ENCODE peak calls at places on chromosomes 7 and 10, in seven cellular contexts. Y is neural progenitor cell, T is GM23338, L is left ventricle myocardium inferior, Q is RWPE2, E is RWPE1, M is MM.1S. G is an unnamed sample.

GRCh38 chr7:46494441-46494840 is 573.4 kb upstream of the IGFBP3 start:
- DNase-seq in Y (no peak), T (no peak), L (no peak), Q (no peak), E (no peak), M (no peak), G (no peak)

GRCh38 chr7:155323001-155323638 is 25.4 kb downstream of the INSIG1 start:
- DNase-seq in Y (no peak), T (no peak), L (no peak), Q (no peak), E (no peak), M (no peak), G (no peak)

GRCh38 chr10:266974-267425 is 131.7 kb downstream of the ZMYND11 start:
- DNase-seq in Y (no peak), T (no peak), L (no peak), Q (no peak), E (peak; percentile 38), M (no peak), G (no peak)

GRCh38 chr10:60267802-60268201 is 121.9 kb downstream of the ANK3 start:
- DNase-seq in Y (no peak), T (no peak), L (no peak), Q (no peak), E (no peak), M (no peak), G (no peak)

GRCh38 chr10:61760943-61761824 is 98.5 kb downstream of the CABCOCO1 start:
- DNase-seq in Y (no peak), T (no peak), L (no peak), Q (no peak), E (peak; percentile 42), M (no peak), G (no peak)

GRCh38 chr7:28957064-28957821 is 887 bp downstream of the TRIL start:
- DNase-seq in Y (peak; percentile 69), T (peak; percentile 69), L (peak; percentile 29), Q (peak; percentile 64), E (no peak), M (no peak), G (no peak)

GRCh38 chr7:38681882-38682281 is 50.7 kb upstream of the AMPH start:
- DNase-seq in Y (no peak), T (no peak), L (no peak), Q (no peak), E (no peak), M (no peak), G (no peak)

GRCh38 chr10:103120546-103120945 is 72.5 kb downstream of the NT5C2 start:
- DNase-seq in Y (no peak), T (no peak), L (no peak), Q (no peak), E (no peak), M (no peak), G (no peak)

GRCh38 chr7:106023369-106024322 is 60.6 kb downstream of the CDHR3 start:
- DNase-seq in Y (no peak), T (no peak), L (no peak), Q (no peak), E (no peak), M (no peak), G (no peak)

GRCh38 chr7:106017657-106018056 is 54.6 kb downstream of the CDHR3 start:
- DNase-seq in Y (no peak), T (no peak), L (no peak), Q (no peak), E (no peak), M (no peak), G (no peak)

GRCh38 chr7:106022193-106022821 is 59.2 kb downstream of the CDHR3 start:
- DNase-seq in Y (no peak), T (no peak), L (no peak), Q (no peak), E (no peak), M (peak; percentile 88), G (peak; percentile 97)

GRCh38 chr7:106018566-106019338 is 55.7 kb downstream of the CDHR3 start:
- DNase-seq in Y (no peak), T (no peak), L (no peak), Q (no peak), E (no peak), M (no peak), G (no peak)

DNA sequence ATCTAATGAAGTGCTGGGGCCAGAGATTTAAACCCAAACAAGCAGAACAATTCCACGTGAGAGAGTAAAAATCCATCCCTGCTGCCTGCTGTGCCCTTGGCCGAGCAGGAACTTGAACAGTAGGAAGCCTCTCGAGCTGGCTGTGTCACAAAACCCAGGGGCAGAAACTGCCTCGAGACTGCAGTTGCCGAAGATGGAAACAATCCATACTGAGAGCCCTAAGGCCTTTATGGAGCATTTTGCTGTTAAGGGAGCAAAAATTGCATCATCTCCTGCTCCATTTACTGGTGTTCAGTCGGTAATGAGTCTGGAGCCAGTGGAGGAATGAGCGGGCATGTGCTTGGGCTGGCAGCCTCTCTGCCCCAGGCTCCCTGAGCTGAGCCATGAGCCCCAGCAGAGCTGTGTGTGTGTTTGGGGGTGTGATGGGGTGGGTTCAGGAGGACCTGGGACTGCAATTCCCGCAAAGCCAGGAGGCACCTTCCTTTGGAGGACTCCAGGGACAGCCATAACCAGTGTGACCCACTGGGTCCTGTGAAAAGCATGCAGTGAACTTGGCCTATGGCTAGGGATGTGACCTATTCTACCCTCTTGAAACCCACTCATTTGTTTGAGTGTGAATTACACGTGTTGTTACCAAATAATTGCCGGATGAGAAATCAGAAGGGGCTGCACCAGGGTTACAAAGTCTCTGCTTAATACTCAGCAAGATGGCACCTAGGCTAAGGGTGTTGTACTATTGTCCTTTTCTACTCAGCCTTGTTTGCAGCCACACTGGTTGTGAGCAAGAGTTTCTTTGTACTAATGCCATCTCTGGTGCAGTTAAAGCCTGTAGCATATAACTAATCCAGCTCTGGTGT is 58.4 kb downstream of the CDHR3 start:
- DNase-seq in Y (no peak), T (peak; percentile 53), L (no peak), Q (no peak), E (no peak), M (no peak), G (no peak)
- H3K27ac ChIP-seq in Y (no peak overlapping the region), T (peak overlapping the region; percentile 48), L (no peak overlapping the region), Q (no peak overlapping the region), E (no peak overlapping the region), M (no peak overlapping the region), G (no peak overlapping the region)

GRCh38 chr10:80555415-80555814 is 17.7 kb downstream of the SH2D4B start:
- DNase-seq in Y (no peak), T (peak; percentile 28), L (no peak), Q (no peak), E (no peak), M (no peak), G (no peak)
- H3K27ac ChIP-seq in Y (no peak overlapping the region), T (no peak overlapping the region), L (no peak overlapping the region), Q (no peak overlapping the region), E (no peak overlapping the region), M (no peak overlapping the region), G (no peak overlapping the region)

GRCh38 chr10:30443049-30443448 is 9.1 kb downstream of the MAP3K8 start:
- DNase-seq in Y (no peak), T (no peak), L (no peak), Q (no peak), E (no peak), M (no peak), G (no peak)
- H3K27ac ChIP-seq in Y (no peak overlapping the region), T (no peak overlapping the region), L (no peak overlapping the region), Q (no peak overlapping the region), E (no peak overlapping the region), M (no peak overlapping the region), G (no peak overlapping the region)

DNA sequence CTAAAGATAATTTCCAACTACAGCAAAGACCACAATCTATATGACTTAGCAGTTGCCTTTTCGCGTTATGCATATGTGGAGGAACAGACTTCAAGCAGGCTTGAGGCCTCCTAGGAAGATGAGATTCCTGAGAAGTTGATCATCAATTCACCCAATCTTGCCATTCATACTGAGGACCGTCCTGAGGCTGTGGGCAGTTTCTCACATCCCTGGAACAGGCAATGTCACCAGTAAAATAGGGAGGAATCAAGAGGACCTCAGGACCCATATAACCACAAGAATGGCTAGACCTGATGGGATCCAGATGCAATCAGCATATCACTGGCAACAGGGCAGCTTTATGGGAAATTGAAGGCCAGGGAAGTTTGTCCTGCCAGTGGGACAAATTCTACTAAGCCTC is 17.3 kb downstream of the KDM7A start:
- DNase-seq in Y (no peak), T (no peak), L (no peak), Q (no peak), E (no peak), M (no peak), G (no peak)
- H3K27ac ChIP-seq in Y (no peak overlapping the region), T (no peak overlapping the region), L (no peak overlapping the region), Q (no peak overlapping the region), E (no peak overlapping the region), M (no peak overlapping the region), G (no peak overlapping the region)

GRCh38 chr10:86685416-86685815 is 17.1 kb downstream of the LDB3 start:
- DNase-seq in Y (no peak), T (no peak), L (no peak), Q (no peak), E (no peak), M (no peak), G (no peak)
- H3K27ac ChIP-seq in Y (no peak overlapping the region), T (no peak overlapping the region), L (peak overlapping the region; percentile 98), Q (no peak overlapping the region), E (no peak overlapping the region), M (no peak overlapping the region), G (no peak overlapping the region)

DNA sequence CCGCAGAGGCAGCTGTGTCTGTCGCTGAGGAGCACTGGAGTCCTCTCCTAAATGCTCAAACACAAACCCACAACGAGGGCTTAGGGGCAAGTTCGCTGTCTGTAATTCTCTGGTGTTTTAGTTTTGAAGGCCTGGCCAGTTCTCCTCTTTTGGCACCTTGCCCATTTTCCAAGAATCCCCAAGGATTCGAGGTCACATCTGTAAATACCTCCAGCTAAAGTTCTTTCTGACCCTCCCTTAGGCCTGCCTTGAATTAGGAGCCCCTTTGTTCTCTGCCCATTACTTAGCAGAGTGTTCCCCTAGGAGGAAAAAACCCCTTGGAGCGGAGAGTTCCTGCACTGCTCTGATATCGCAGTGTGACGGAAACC is 712 bp upstream of the PYROXD2 start:
- DNase-seq in Y (peak; percentile 21), T (no peak), L (no peak), Q (no peak), E (no peak), M (no peak), G (no peak)
- H3K27ac ChIP-seq in Y (no peak overlapping the region), T (peak overlapping the region; percentile 74), L (peak overlapping the region; percentile 91), Q (peak overlapping the region; percentile 48), E (peak overlapping the region; percentile 81), M (no peak overlapping the region), G (no peak overlapping the region)

G was measured in CD8-positive, alpha-beta memory T cell.